ENCODE peak calls at places on chromosomes 12 and 14, in nine cellular contexts. G is A549, X is OCI-LY7, J is tibial nerve, W is ovary, E is MM.1S, T is neural crest cell, V is choroid plexus epithelial cell, Y is mucosa of descending colon. D is an unnamed sample.
A peak's percentile ranks its signal among the peaks of the same experiment; 100 is the strongest.

GRCh38 chr14:22870811-22871199 is 735 bp upstream of the LRP10 start:
- DNase-seq in T (no peak), J (no peak), G (no peak), E (no peak), W (no peak), V (no peak), X (no peak), Y (no peak), D (no peak)

GRCh38 chr12:53976823-53977595 is 2.3 kb upstream of the HOTAIR start:
- DNase-seq in X (no peak), Y (no peak), T (no peak), E (no peak), J (no peak), V (no peak), G (no peak), W (no peak), D (no peak)

GRCh38 chr12:11854011-11854499 is 204.6 kb downstream of the ETV6 start:
- DNase-seq in G (no peak), Y (peak; percentile 30), T (no peak), V (no peak), J (no peak), X (no peak), W (no peak), E (no peak), D (no peak)

GRCh38 chr14:37865719-37866549 is 270.5 kb downstream of the TTC6 start:
- DNase-seq in W (no peak), G (no peak), E (no peak), Y (no peak), X (no peak), V (no peak), J (no peak), T (no peak), D (no peak)

GRCh38 chr14:61977217-61977616 is 215.0 kb downstream of the SNAPC1 start:
- DNase-seq in X (no peak), E (no peak), W (no peak), Y (no peak), J (no peak), G (no peak), V (no peak), T (no peak), D (no peak)

GRCh38 chr12:126582231-126582630 is 1517.0 kb downstream of the AACS start:
- DNase-seq in G (peak; percentile 4), V (peak; percentile 0), Y (no peak), E (no peak), J (no peak), T (no peak), W (no peak), X (no peak), D (no peak)

GRCh38 chr14:76753799-76754198 is 7.5 kb upstream of the VASH1 start:
- DNase-seq in G (no peak), T (no peak), E (no peak), X (no peak), V (no peak), W (no peak), J (no peak), Y (no peak), D (no peak)

GRCh38 chr14:104328607-104329006 is 190.2 kb downstream of the KIF26A start:
- DNase-seq in V (no peak), T (no peak), W (no peak), Y (no peak), G (no peak), E (no peak), J (no peak), X (no peak), D (no peak)

GRCh38 chr12:67457799-67458680 is 188.9 kb downstream of the CAND1 start:
- DNase-seq in V (peak; percentile 36), G (peak; percentile 12), J (peak; percentile 27), X (no peak), W (no peak), T (no peak), Y (no peak), E (no peak), D (no peak)

GRCh38 chr14:68075382-68076029 is 255.9 kb downstream of the RAD51B start:
- DNase-seq in G (no peak), Y (no peak), E (no peak), W (no peak), V (no peak), T (no peak), J (no peak), X (no peak), D (no peak)

GRCh38 chr12:63876980-63877379 is 32.5 kb downstream of the SRGAP1 start:
- DNase-seq in J (no peak), Y (no peak), T (no peak), X (no peak), E (no peak), V (peak; percentile 27), W (no peak), G (peak; percentile 26), D (no peak)

GRCh38 chr12:64407342-64408223 is 3.4 kb downstream of the XPOT start:
- DNase-seq in E (no peak), W (no peak), Y (no peak), J (no peak), G (no peak), V (no peak), T (no peak), X (no peak), D (no peak)

GRCh38 chr12:107983871-107984480 is 145.1 kb upstream of the WSCD2 start:
- DNase-seq in G (no peak), Y (no peak), W (no peak), T (no peak), J (no peak), V (no peak), X (no peak), E (no peak), D (no peak)

GRCh38 chr12:6124411-6125151 is at the start of gene VWF:
- DNase-seq in V (no peak), X (no peak), T (no peak), W (no peak), G (no peak), E (no peak), J (no peak), Y (no peak), D (no peak)

GRCh38 chr12:2084553-2085296 is 31.9 kb downstream of the CACNA1C start:
- DNase-seq in J (peak; percentile 48), V (peak; percentile 47), E (no peak), G (no peak), X (no peak), T (no peak), Y (no peak), W (no peak), D (no peak)

GRCh38 chr14:58638231-58639205 is 756 bp downstream of the DACT1 start:
- DNase-seq in V (peak; percentile 45), Y (peak; percentile 15), W (peak; percentile 47), T (peak; percentile 26), J (no peak), G (peak; percentile 10), E (no peak), X (no peak), D (no peak)

GRCh38 chr14:62179367-62180018 is 417.3 kb downstream of the SNAPC1 start:
- DNase-seq in G (peak; percentile 72), V (peak; percentile 92), E (peak; percentile 47), Y (peak; percentile 50), T (peak; percentile 44), X (peak; percentile 49), J (peak; percentile 40), W (no peak), D (no peak)

GRCh38 chr12:100576311-100577036 is 3.0 kb downstream of the GAS2L3 start:
- DNase-seq in V (peak; percentile 93), W (no peak), G (peak; percentile 50), Y (peak; percentile 34), X (no peak), E (no peak), T (no peak), J (no peak), D (no peak)

GRCh38 chr14:101635238-101636080 is 74.2 kb downstream of the DIO3 start:
- DNase-seq in V (no peak), Y (no peak), J (no peak), X (no peak), E (no peak), T (no peak), W (no peak), G (no peak), D (no peak)
- TF ChIP-seq CTCF in V (no peak), Y (no peak), J (no peak), X (no peak), E (no peak), T (no peak), W (no peak), G (no peak), D (no peak)

DNA sequence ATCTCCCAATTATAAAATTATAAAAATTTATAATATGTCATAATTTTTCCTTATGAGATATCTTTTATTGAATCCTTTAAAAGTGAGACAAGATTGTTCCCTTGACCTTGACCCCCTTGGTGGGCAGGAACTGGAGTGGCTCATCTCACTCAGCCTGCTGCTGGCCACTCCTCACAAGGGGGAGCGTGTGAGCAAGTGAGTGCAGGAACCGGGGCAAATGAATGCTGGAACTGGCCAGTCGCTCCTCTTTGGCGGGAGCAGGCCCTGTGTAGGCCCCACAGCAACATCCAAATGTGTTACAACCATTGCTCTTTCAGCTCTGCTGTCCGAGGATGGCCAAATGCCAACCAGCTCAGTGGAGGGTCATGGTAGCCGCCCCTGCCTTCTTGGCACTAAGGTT is 178.8 kb downstream of the ETNK1 start:
- DNase-seq in T (no peak), J (no peak), E (no peak), W (no peak), V (peak; percentile 6), G (peak; percentile 15), Y (no peak), X (no peak), D (no peak)
- TF ChIP-seq CTCF in T (no peak), J (no peak), E (no peak), W (no peak), V (no peak), G (no peak), Y (no peak), X (no peak), D (no peak)

GRCh38 chr14:91858536-91859275 is 8.6 kb downstream of the TC2N start:
- DNase-seq in G (peak; percentile 57), T (no peak), W (no peak), Y (no peak), E (no peak), V (peak; percentile 35), J (no peak), X (no peak), D (no peak)
- TF ChIP-seq CTCF in G (peak; percentile 25), T (no peak), W (no peak), Y (no peak), E (no peak), V (no peak), J (no peak), X (no peak), D (no peak)

DNA sequence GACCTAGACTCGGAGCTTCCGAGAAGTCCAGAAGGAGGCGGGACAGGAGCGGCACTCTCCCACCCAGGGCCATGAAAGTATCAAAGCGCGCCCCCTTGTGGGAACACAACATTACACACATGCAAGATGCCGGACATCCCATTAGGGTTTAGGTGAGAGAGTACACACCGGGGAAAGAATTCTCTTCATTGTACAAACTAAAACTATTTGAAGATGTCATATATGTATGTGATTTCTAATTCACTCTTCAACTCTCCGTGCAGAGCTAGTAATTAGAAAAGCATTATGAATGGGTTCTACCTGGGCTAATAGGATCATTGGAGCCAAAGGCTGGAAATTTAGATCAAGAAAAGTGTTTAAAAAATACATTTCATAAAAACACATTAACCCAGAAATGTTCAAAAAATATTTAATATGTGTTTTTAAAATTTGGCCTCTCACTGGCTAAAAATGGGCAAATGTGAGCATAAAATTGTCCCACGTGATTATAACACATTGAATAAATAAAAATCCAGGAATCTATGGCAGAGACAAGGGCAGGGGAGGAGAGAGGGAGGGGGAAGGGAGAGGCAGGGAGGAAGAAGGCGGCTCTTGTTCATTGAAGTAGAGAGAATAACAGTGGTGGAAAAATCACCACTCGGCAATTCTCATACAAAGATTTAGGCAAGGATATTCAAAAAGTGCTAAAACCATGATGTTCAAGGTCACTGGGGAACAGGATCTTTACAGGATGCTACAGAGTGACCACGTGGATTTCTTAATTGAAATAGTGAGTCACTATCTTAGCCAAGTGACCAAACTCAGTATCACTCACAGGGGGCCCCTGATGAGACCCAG is 38.9 kb downstream of the FBXO21 start:
- DNase-seq in G (peak; percentile 94), J (peak; percentile 78), X (peak; percentile 27), W (peak; percentile 73), E (no peak), V (peak; percentile 74), T (peak; percentile 78), Y (peak; percentile 32), D (no peak)
- TF ChIP-seq CTCF in G (peak; percentile 87), J (peak; percentile 45), X (peak; percentile 77), W (no peak), E (no peak), V (peak; percentile 72), T (peak; percentile 72), Y (no peak), D (no peak)

D was measured in activated B cell treated with CpG ODN at 0.5 μM for 24 hours.